ENCODE peak calls at places on chromosome 7, in ten cellular contexts. One of them, this sample, is unnamed.

GRCh38 chr7:138226001-138226476 is 149.8 kb downstream of the AKR1D1 start:
- DNase-seq in C1 segment of cervical spinal cord: no peak
- DNase-seq in AG09319: no peak
- DNase-seq in AG20443: no peak
- DNase-seq in A549: no peak
- DNase-seq in EL: peak
- DNase-seq in AML-193: no peak
- DNase-seq in GM10248: no peak
- DNase-seq in substantia nigra: no peak
- DNase-seq in Caki2: no peak
- DNase-seq in this sample: peak

GRCh38 chr7:121369462-121369861 is 26.6 kb downstream of the FAM3C start:
- DNase-seq in C1 segment of cervical spinal cord: no peak
- DNase-seq in A549: peak
- DNase-seq in substantia nigra: no peak
- DNase-seq in EL: peak
- DNase-seq in GM10248: no peak
- DNase-seq in AG20443: no peak
- DNase-seq in AG09319: peak
- DNase-seq in AML-193: no peak
- DNase-seq in Caki2: peak
- DNase-seq in this sample: peak

GRCh38 chr7:3063016-3063753 is 19.5 kb upstream of the CARD11 start:
- DNase-seq in AML-193: no peak
- DNase-seq in EL: no peak
- DNase-seq in AG09319: no peak
- DNase-seq in A549: no peak
- DNase-seq in GM10248: peak
- DNase-seq in C1 segment of cervical spinal cord: no peak
- DNase-seq in substantia nigra: no peak
- DNase-seq in AG20443: no peak
- DNase-seq in Caki2: no peak
- DNase-seq in this sample: no peak

GRCh38 chr7:42348627-42349026 is 111.6 kb upstream of the GLI3 start:
- DNase-seq in AML-193: no peak
- DNase-seq in C1 segment of cervical spinal cord: no peak
- DNase-seq in AG20443: no peak
- DNase-seq in GM10248: no peak
- DNase-seq in AG09319: peak
- DNase-seq in substantia nigra: no peak
- DNase-seq in EL: no peak
- DNase-seq in Caki2: no peak
- DNase-seq in A549: no peak
- DNase-seq in this sample: no peak

GRCh38 chr7:95527033-95527775 is 41.5 kb downstream of the ASB4 start:
- DNase-seq in GM10248: peak
- DNase-seq in substantia nigra: peak
- DNase-seq in AG20443: peak
- DNase-seq in EL: peak
- DNase-seq in Caki2: peak
- DNase-seq in AG09319: peak
- DNase-seq in C1 segment of cervical spinal cord: no peak
- DNase-seq in AML-193: peak
- DNase-seq in A549: peak
- DNase-seq in this sample: peak

GRCh38 chr7:40303996-40304395 is 169.2 kb downstream of the SUGCT start:
- DNase-seq in GM10248: no peak
- DNase-seq in substantia nigra: no peak
- DNase-seq in Caki2: no peak
- DNase-seq in AG09319: no peak
- DNase-seq in EL: no peak
- DNase-seq in A549: no peak
- DNase-seq in AG20443: no peak
- DNase-seq in AML-193: no peak
- DNase-seq in C1 segment of cervical spinal cord: no peak
- DNase-seq in this sample: no peak

GRCh38 chr7:16668049-16668858 is 22.3 kb downstream of the BZW2 start:
- DNase-seq in substantia nigra: no peak
- DNase-seq in AML-193: peak
- DNase-seq in AG09319: peak
- DNase-seq in Caki2: peak
- DNase-seq in AG20443: peak
- DNase-seq in EL: peak
- DNase-seq in C1 segment of cervical spinal cord: no peak
- DNase-seq in A549: peak
- DNase-seq in GM10248: no peak
- DNase-seq in this sample: peak

GRCh38 chr7:156000601-156001396 is 188.5 kb upstream of the SHH start:
- DNase-seq in Caki2: no peak
- DNase-seq in AG20443: no peak
- DNase-seq in GM10248: no peak
- DNase-seq in substantia nigra: no peak
- DNase-seq in EL: no peak
- DNase-seq in A549: no peak
- DNase-seq in AML-193: no peak
- DNase-seq in C1 segment of cervical spinal cord: no peak
- DNase-seq in AG09319: no peak
- DNase-seq in this sample: no peak

GRCh38 chr7:44108768-44109750 is 4.9 kb downstream of the AEBP1 start:
- DNase-seq in AG20443: no peak
- DNase-seq in AML-193: no peak
- DNase-seq in Caki2: no peak
- DNase-seq in EL: no peak
- DNase-seq in substantia nigra: no peak
- DNase-seq in A549: no peak
- DNase-seq in AG09319: no peak
- DNase-seq in GM10248: no peak
- DNase-seq in C1 segment of cervical spinal cord: no peak
- DNase-seq in this sample: no peak

GRCh38 chr7:24756545-24756988 is 697 bp downstream of the GSDME start:
- DNase-seq in AG20443: no peak
- DNase-seq in A549: no peak
- DNase-seq in AML-193: no peak
- DNase-seq in Caki2: peak
- DNase-seq in GM10248: peak
- DNase-seq in C1 segment of cervical spinal cord: no peak
- DNase-seq in EL: no peak
- DNase-seq in AG09319: no peak
- DNase-seq in substantia nigra: no peak
- DNase-seq in this sample: peak

GRCh38 chr7:7265676-7266075 is 83.3 kb downstream of the C1GALT1 start:
- DNase-seq in A549: no peak
- DNase-seq in AG20443: no peak
- DNase-seq in Caki2: no peak
- DNase-seq in C1 segment of cervical spinal cord: no peak
- DNase-seq in AG09319: no peak
- DNase-seq in GM10248: no peak
- DNase-seq in substantia nigra: no peak
- DNase-seq in AML-193: no peak
- DNase-seq in EL: no peak
- DNase-seq in this sample: no peak

This sample was measured in iris pigment epithelial cell.